ENCODE peak calls at places on chromosomes 6 and 20, in five cellular contexts. U is fibroblast of mammary gland, W is vagina, C is posterior vena cava, D is SHP77 treated with DMSO at 0.1 percent for 48 hours. E is an unnamed sample.
A peak's percentile ranks its signal among the peaks of the same experiment; 100 is the strongest.

GRCh38 chr6:12578751-12579150 is 137.8 kb upstream of the PHACTR1 start:
- DNase-seq in U (peak; percentile 51), W (no peak), C (no peak), D (no peak), E (peak; percentile 74)

GRCh38 chr6:121901432-121901831 is 466.0 kb downstream of the GJA1 start:
- DNase-seq in U (no peak), W (no peak), C (no peak), D (no peak), E (no peak)

GRCh38 chr6:82904860-82905259 is 160.8 kb downstream of the UBE3D start:
- DNase-seq in U (no peak), W (no peak), C (no peak), D (no peak), E (no peak)

GRCh38 chr6:82783587-82784253 is 281.9 kb downstream of the UBE3D start:
- DNase-seq in U (no peak), W (no peak), C (no peak), D (peak; percentile 20), E (no peak)

GRCh38 chr6:84926756-84927155 is 162.4 kb upstream of the TBX18 start:
- DNase-seq in U (peak; percentile 70), W (no peak), C (no peak), D (no peak), E (no peak)

GRCh38 chr6:136016228-136017225 is 165.0 kb downstream of the PDE7B start:
- DNase-seq in U (peak; percentile 20), W (no peak), C (no peak), D (no peak), E (no peak)

GRCh38 chr20:31595654-31596411 is 9.3 kb upstream of the ID1 start:
- DNase-seq in U (peak; percentile 98), W (peak; percentile 94), C (peak; percentile 93), D (peak; percentile 24), E (peak; percentile 86)

GRCh38 chr20:37630161-37630560 is 63.7 kb upstream of the CTNNBL1 start:
- DNase-seq in U (no peak), W (no peak), C (no peak), D (peak; percentile 27), E (no peak)

GRCh38 chr20:35698298-35699126 is 640 bp downstream of the NFS1 start:
- DNase-seq in U (no peak), W (peak; percentile 85), C (peak; percentile 47), D (no peak), E (no peak)